ENCODE peak calls at places on chromosome X, in ten cellular contexts. X is right lobe of liver, I is T-helper 9 cell, N is lower lobe of right lung, O is mesothelial cell of epicardium, D is T-cell, T is DMS 273 treated with DMSO at 0.1 percent for 48 hours, P is amygdala, F is ELR, L is NCI-H1436. R is an unnamed sample.

GRCh38 chrX:49184294-49185061 is 1.7 kb downstream of the PRICKLE3 start:
- DNase-seq in P (peak), O (peak), N (peak), X (no peak), T (peak), L (peak), F (peak), D (no peak), I (no peak), R (no peak)

GRCh38 chrX:151680805-151681204 is 14.5 kb upstream of the PRRG3 start:
- DNase-seq in N (no peak), O (peak), X (no peak), P (no peak), D (peak), I (peak), T (no peak), F (peak), L (peak), R (peak)

GRCh38 chrX:55167124-55167523 is 53.0 kb upstream of the PAGE5 start:
- DNase-seq in T (no peak), I (no peak), F (peak), L (no peak), N (no peak), D (no peak), X (no peak), O (no peak), P (no peak), R (no peak)

GRCh38 chrX:23504540-23504884 is 162.8 kb upstream of the PRDX4 start:
- DNase-seq in X (no peak), N (no peak), P (no peak), F (no peak), L (no peak), I (no peak), D (no peak), O (no peak), T (no peak), R (no peak)

GRCh38 chrX:134365923-134366322 is 94.0 kb upstream of the HPRT1 start:
- DNase-seq in O (no peak), L (no peak), T (no peak), N (no peak), P (no peak), F (peak), D (no peak), X (no peak), I (no peak), R (no peak)

GRCh38 chrX:39755152-39756032 is 342.4 kb downstream of the BCOR start:
- DNase-seq in I (no peak), X (no peak), F (peak), O (peak), D (no peak), T (no peak), P (no peak), N (peak), L (no peak), R (peak)

GRCh38 chrX:138648570-138648969 is 62.9 kb downstream of the FGF13 start:
- DNase-seq in P (no peak), I (no peak), N (no peak), X (no peak), L (no peak), D (no peak), O (no peak), F (no peak), T (no peak), R (no peak)

GRCh38 chrX:23901065-23901464 is 6.7 kb downstream of the APOO start:
- DNase-seq in O (no peak), T (no peak), I (no peak), X (no peak), N (no peak), F (peak), P (no peak), D (no peak), L (no peak), R (no peak)

GRCh38 chrX:44303119-44303518 is 40.4 kb downstream of the EFHC2 start:
- DNase-seq in I (no peak), F (no peak), L (peak), T (no peak), N (no peak), D (no peak), O (no peak), P (no peak), X (no peak), R (no peak)

GRCh38 chrX:24025741-24026402 is 1.1 kb downstream of the KLHL15 start:
- DNase-seq in D (no peak), N (no peak), F (peak), T (no peak), I (no peak), P (peak), O (no peak), X (no peak), L (no peak), R (no peak)

GRCh38 chrX:46554942-46555341 is 9.7 kb upstream of the ZNF674 start:
- DNase-seq in F (peak), L (peak), X (no peak), T (no peak), O (no peak), I (no peak), D (no peak), N (no peak), P (no peak), R (no peak)

GRCh38 chrX:133229361-133229760 is 11.2 kb upstream of the TFDP3 start:
- DNase-seq in N (no peak), D (no peak), P (no peak), L (no peak), T (peak), X (no peak), I (no peak), O (no peak), F (no peak), R (no peak)

GRCh38 chrX:151675121-151675746 is 20.0 kb upstream of the PRRG3 start:
- DNase-seq in L (no peak), P (no peak), T (no peak), X (no peak), O (no peak), I (no peak), N (no peak), F (no peak), D (no peak), R (no peak)

GRCh38 chrX:134396174-134396573 is 63.8 kb upstream of the HPRT1 start:
- DNase-seq in I (no peak), N (no peak), F (peak), T (peak), O (no peak), X (no peak), P (no peak), D (no peak), L (no peak), R (peak)

GRCh38 chrX:10173331-10173900 is 16.6 kb downstream of the CLCN4 start:
- DNase-seq in O (peak), L (peak), P (no peak), D (no peak), N (no peak), T (peak), F (no peak), X (peak), I (no peak), R (no peak)

GRCh38 chrX:23900220-23900797 is 7.4 kb downstream of the APOO start:
- DNase-seq in P (no peak), F (peak), O (no peak), I (no peak), L (no peak), X (no peak), T (no peak), D (no peak), N (no peak), R (no peak)

GRCh38 chrX:19593684-19594083 is 78.4 kb upstream of the MAP3K15 start:
- DNase-seq in L (peak), X (no peak), F (peak), D (no peak), O (no peak), N (no peak), T (no peak), P (no peak), I (no peak), R (peak)

GRCh38 chrX:99901091-99901490 is 509.0 kb downstream of the PCDH19 start:
- DNase-seq in I (no peak), X (no peak), D (no peak), L (no peak), N (no peak), O (no peak), P (no peak), F (no peak), T (no peak), R (no peak)

GRCh38 chrX:10524578-10524977 is 95.8 kb downstream of the MID1 start:
- DNase-seq in N (no peak), I (no peak), L (no peak), T (no peak), X (no peak), D (no peak), P (no peak), F (no peak), O (no peak), R (no peak)

GRCh38 chrX:130118396-130118795 is 8.1 kb upstream of the ELF4 start:
- DNase-seq in X (no peak), I (no peak), N (no peak), P (no peak), O (no peak), F (peak), T (no peak), L (no peak), D (no peak), R (no peak)

R was measured in midbrain.